ENCODE peak calls at places on chromosomes 12 and 14, in eight cellular contexts. One of them, this sample, is unnamed.
A peak's percentile ranks its signal among the peaks of the same experiment; 100 is the strongest.

GRCh38 chr14:60848066-60848465 is 113.5 kb downstream of the MNAT1 start:
- DNase-seq in bronchial epithelial cell: no peak
- DNase-seq in mammary epithelial cell: no peak
- DNase-seq in breast epithelium: no peak
- DNase-seq in cardiac muscle cell: no peak
- DNase-seq in lung: no peak
- DNase-seq in lower lobe of right lung: no peak
- DNase-seq in stomach: no peak
- DNase-seq in this sample: no peak

GRCh38 chr12:104358353-104359003 is 54.9 kb downstream of the EID3 start:
- DNase-seq in bronchial epithelial cell: peak; percentile 49
- DNase-seq in mammary epithelial cell: peak; percentile 40
- DNase-seq in breast epithelium: no peak
- DNase-seq in cardiac muscle cell: peak; percentile 72
- DNase-seq in lung: peak; percentile 63
- DNase-seq in lower lobe of right lung: peak; percentile 73
- DNase-seq in stomach: peak; percentile 70
- DNase-seq in this sample: peak; percentile 28

GRCh38 chr12:85029456-85029855 is 6.6 kb downstream of the TSPAN19 start:
- DNase-seq in bronchial epithelial cell: peak; percentile 44
- DNase-seq in mammary epithelial cell: peak; percentile 14
- DNase-seq in breast epithelium: no peak
- DNase-seq in cardiac muscle cell: peak; percentile 38
- DNase-seq in lung: no peak
- DNase-seq in lower lobe of right lung: no peak
- DNase-seq in stomach: no peak
- DNase-seq in this sample: no peak

GRCh38 chr12:32939801-32940200 is 43.2 kb upstream of the PKP2 start:
- DNase-seq in bronchial epithelial cell: no peak
- DNase-seq in mammary epithelial cell: no peak
- DNase-seq in breast epithelium: no peak
- DNase-seq in cardiac muscle cell: no peak
- DNase-seq in lung: no peak
- DNase-seq in lower lobe of right lung: no peak
- DNase-seq in stomach: no peak
- DNase-seq in this sample: no peak

GRCh38 chr12:102232446-102232845 is 34.8 kb upstream of the PMCH start:
- DNase-seq in bronchial epithelial cell: no peak
- DNase-seq in mammary epithelial cell: no peak
- DNase-seq in breast epithelium: no peak
- DNase-seq in cardiac muscle cell: peak; percentile 4
- DNase-seq in lung: no peak
- DNase-seq in lower lobe of right lung: no peak
- DNase-seq in stomach: no peak
- DNase-seq in this sample: no peak

GRCh38 chr14:41285193-41285748 is 321.4 kb upstream of the LRFN5 start:
- DNase-seq in bronchial epithelial cell: peak; percentile 12
- DNase-seq in mammary epithelial cell: peak; percentile 7
- DNase-seq in breast epithelium: no peak
- DNase-seq in cardiac muscle cell: peak; percentile 55
- DNase-seq in lung: no peak
- DNase-seq in lower lobe of right lung: no peak
- DNase-seq in stomach: peak; percentile 26
- DNase-seq in this sample: no peak

GRCh38 chr12:117051380-117051779 is 47.8 kb downstream of the TESC start:
- DNase-seq in bronchial epithelial cell: no peak
- DNase-seq in mammary epithelial cell: no peak
- DNase-seq in breast epithelium: no peak
- DNase-seq in cardiac muscle cell: no peak
- DNase-seq in lung: no peak
- DNase-seq in lower lobe of right lung: no peak
- DNase-seq in stomach: no peak
- DNase-seq in this sample: no peak

GRCh38 chr12:103801709-103802585 is 39.1 kb downstream of the NT5DC3 start:
- DNase-seq in bronchial epithelial cell: peak; percentile 92
- DNase-seq in mammary epithelial cell: peak; percentile 100
- DNase-seq in breast epithelium: no peak
- DNase-seq in cardiac muscle cell: peak; percentile 70
- DNase-seq in lung: no peak
- DNase-seq in lower lobe of right lung: no peak
- DNase-seq in stomach: no peak
- DNase-seq in this sample: no peak

GRCh38 chr12:60201891-60202290 is 606.1 kb downstream of the SLC16A7 start:
- DNase-seq in bronchial epithelial cell: no peak
- DNase-seq in mammary epithelial cell: no peak
- DNase-seq in breast epithelium: no peak
- DNase-seq in cardiac muscle cell: peak; percentile 25
- DNase-seq in lung: no peak
- DNase-seq in lower lobe of right lung: no peak
- DNase-seq in stomach: no peak
- DNase-seq in this sample: no peak

GRCh38 chr12:79121486-79121885 is 256.9 kb downstream of the SYT1 start:
- DNase-seq in bronchial epithelial cell: peak; percentile 9
- DNase-seq in mammary epithelial cell: no peak
- DNase-seq in breast epithelium: no peak
- DNase-seq in cardiac muscle cell: peak; percentile 7
- DNase-seq in lung: no peak
- DNase-seq in lower lobe of right lung: no peak
- DNase-seq in stomach: no peak
- DNase-seq in this sample: no peak

DNA sequence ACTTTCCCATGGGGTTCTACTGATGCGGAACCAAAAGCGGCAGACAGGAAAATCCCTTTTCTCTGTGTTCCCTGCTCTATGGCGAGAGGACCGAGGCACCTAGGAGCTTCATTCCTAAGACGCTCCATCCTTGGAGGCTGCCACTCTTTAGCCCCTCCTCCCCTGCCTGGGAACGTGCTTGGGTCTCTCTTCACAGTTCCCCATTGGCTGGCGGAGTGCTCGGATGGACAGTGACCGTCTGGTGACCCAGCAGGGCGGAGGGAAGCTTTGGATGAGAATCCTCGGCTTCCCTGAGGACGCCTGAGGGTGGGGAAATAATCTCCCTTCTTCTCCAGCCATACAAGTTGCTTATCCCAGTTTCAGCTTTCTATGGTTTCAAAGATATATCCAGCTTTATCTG is 37.3 kb downstream of the KCNA5 start:
- DNase-seq in bronchial epithelial cell: no peak
- DNase-seq in mammary epithelial cell: no peak
- DNase-seq in breast epithelium: no peak
- DNase-seq in cardiac muscle cell: peak; percentile 17
- DNase-seq in lung: no peak
- DNase-seq in lower lobe of right lung: no peak
- DNase-seq in stomach: no peak
- DNase-seq in this sample: no peak
- H3K27me3 ChIP-seq in bronchial epithelial cell: no peaks in the 10 kb centered on the region
- H3K27me3 ChIP-seq in mammary epithelial cell: peaks cover 3% of the 10 kb centered on the region
- H3K27me3 ChIP-seq in breast epithelium: peaks cover 3% of the 10 kb centered on the region
- H3K27me3 ChIP-seq in cardiac muscle cell: no peaks in the 10 kb centered on the region
- H3K27me3 ChIP-seq in lung: no peaks in the 10 kb centered on the region
- H3K27me3 ChIP-seq in lower lobe of right lung: peaks cover 8% of the 10 kb centered on the region
- H3K27me3 ChIP-seq in stomach: no peaks in the 10 kb centered on the region
- H3K27me3 ChIP-seq in this sample: no peaks in the 10 kb centered on the region

DNA sequence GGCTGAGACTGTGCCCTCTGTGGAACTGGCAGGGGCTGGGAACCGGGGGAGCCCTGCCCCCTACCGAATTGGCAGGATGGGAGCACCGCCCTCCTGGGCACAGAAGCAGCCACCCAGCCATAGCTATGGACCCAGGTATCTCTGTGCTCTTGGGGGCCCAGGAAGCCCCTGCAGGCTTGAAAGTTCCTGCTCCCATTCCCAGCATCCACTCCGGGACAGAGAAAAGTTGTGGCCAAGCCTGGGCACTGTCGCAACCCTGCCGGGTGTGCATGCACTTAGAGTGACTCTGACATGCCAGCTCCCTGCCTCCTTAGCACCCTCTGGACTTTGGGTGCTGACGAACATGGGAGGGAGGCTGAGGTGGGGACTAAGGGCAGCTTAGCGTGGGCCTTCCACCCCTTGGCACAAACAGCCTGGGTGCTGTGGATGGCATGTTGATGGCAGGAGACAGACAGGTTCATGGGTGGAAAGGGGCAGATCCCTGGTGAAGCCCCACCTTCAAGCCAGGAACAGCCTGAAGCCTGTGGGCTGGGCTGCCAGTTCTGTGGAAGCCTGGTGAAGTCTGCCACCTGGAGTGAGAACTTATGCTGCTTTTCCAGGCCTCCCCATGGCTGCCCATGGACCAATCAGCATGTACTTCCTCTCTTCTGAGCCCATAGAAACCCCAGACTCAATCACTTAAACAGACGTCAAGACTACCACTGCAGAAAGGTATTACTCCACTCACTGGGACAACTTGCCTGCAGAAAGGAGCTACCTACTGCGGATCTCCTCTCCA is 279.0 kb downstream of the ATXN7L3B start:
- DNase-seq in bronchial epithelial cell: no peak
- DNase-seq in mammary epithelial cell: no peak
- DNase-seq in breast epithelium: no peak
- DNase-seq in cardiac muscle cell: no peak
- DNase-seq in lung: no peak
- DNase-seq in lower lobe of right lung: no peak
- DNase-seq in stomach: no peak
- DNase-seq in this sample: no peak
- TF ChIP-seq CTCF in bronchial epithelial cell: no peak
- TF ChIP-seq CTCF in mammary epithelial cell: no peak
- TF ChIP-seq CTCF in breast epithelium: no peak
- TF ChIP-seq CTCF in cardiac muscle cell: no peak
- TF ChIP-seq CTCF in lung: no peak
- TF ChIP-seq CTCF in lower lobe of right lung: no peak
- TF ChIP-seq CTCF in stomach: no peak
- TF ChIP-seq CTCF in this sample: no peak

GRCh38 chr12:13530966-13531365 is 334.4 kb downstream of the EMP1 start:
- DNase-seq in bronchial epithelial cell: no peak
- DNase-seq in mammary epithelial cell: no peak
- DNase-seq in breast epithelium: no peak
- DNase-seq in cardiac muscle cell: no peak
- DNase-seq in lung: no peak
- DNase-seq in lower lobe of right lung: peak; percentile 43
- DNase-seq in stomach: no peak
- DNase-seq in this sample: no peak

GRCh38 chr12:13534645-13535398 is 338.3 kb downstream of the EMP1 start:
- DNase-seq in bronchial epithelial cell: peak; percentile 32
- DNase-seq in mammary epithelial cell: peak; percentile 21
- DNase-seq in breast epithelium: no peak
- DNase-seq in cardiac muscle cell: peak; percentile 74
- DNase-seq in lung: peak; percentile 61
- DNase-seq in lower lobe of right lung: peak; percentile 72
- DNase-seq in stomach: peak; percentile 79
- DNase-seq in this sample: no peak

GRCh38 chr12:13537623-13538022 is 341.1 kb downstream of the EMP1 start:
- DNase-seq in bronchial epithelial cell: no peak
- DNase-seq in mammary epithelial cell: no peak
- DNase-seq in breast epithelium: no peak
- DNase-seq in cardiac muscle cell: no peak
- DNase-seq in lung: no peak
- DNase-seq in lower lobe of right lung: no peak
- DNase-seq in stomach: no peak
- DNase-seq in this sample: no peak

GRCh38 chr12:13536219-13536910 is 339.8 kb downstream of the EMP1 start:
- DNase-seq in bronchial epithelial cell: no peak
- DNase-seq in mammary epithelial cell: no peak
- DNase-seq in breast epithelium: no peak
- DNase-seq in cardiac muscle cell: no peak
- DNase-seq in lung: no peak
- DNase-seq in lower lobe of right lung: no peak
- DNase-seq in stomach: no peak
- DNase-seq in this sample: no peak

DNA sequence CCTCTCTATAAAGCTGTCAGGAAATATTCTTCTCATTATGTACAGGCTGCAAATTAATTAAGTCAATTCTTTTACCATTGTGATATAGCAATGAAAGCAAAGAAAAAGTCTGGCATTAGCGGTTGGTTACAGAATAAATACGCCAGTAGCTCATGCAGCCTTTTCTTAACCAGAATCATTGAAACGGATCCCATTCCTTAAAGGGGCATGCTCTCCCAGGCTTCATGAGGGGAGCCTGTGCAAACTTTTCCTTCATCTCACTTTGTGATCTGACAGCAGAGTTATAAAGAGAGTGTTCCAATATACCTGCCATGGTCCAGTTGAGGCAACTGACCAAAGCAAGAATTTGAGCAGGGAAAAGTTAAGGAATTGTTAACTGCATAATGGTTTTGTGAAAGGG is 337.7 kb downstream of the EMP1 start:
- DNase-seq in bronchial epithelial cell: no peak
- DNase-seq in mammary epithelial cell: no peak
- DNase-seq in breast epithelium: no peak
- DNase-seq in cardiac muscle cell: no peak
- DNase-seq in lung: no peak
- DNase-seq in lower lobe of right lung: no peak
- DNase-seq in stomach: no peak
- DNase-seq in this sample: no peak
- H3K27me3 ChIP-seq in bronchial epithelial cell: no peaks in the 10 kb centered on the region
- H3K27me3 ChIP-seq in mammary epithelial cell: no peaks in the 10 kb centered on the region
- H3K27me3 ChIP-seq in breast epithelium: no peaks in the 10 kb centered on the region
- H3K27me3 ChIP-seq in cardiac muscle cell: no peaks in the 10 kb centered on the region
- H3K27me3 ChIP-seq in lung: no peaks in the 10 kb centered on the region
- H3K27me3 ChIP-seq in lower lobe of right lung: no peaks in the 10 kb centered on the region
- H3K27me3 ChIP-seq in stomach: no peaks in the 10 kb centered on the region
- H3K27me3 ChIP-seq in this sample: no peaks in the 10 kb centered on the region

GRCh38 chr14:95197498-95198010 is 40.2 kb upstream of the DICER1 start:
- DNase-seq in bronchial epithelial cell: peak; percentile 30
- DNase-seq in mammary epithelial cell: no peak
- DNase-seq in breast epithelium: peak; percentile 80
- DNase-seq in cardiac muscle cell: no peak
- DNase-seq in lung: no peak
- DNase-seq in lower lobe of right lung: no peak
- DNase-seq in stomach: peak; percentile 60
- DNase-seq in this sample: no peak

GRCh38 chr14:95198320-95198719 is 41.0 kb upstream of the DICER1 start:
- DNase-seq in bronchial epithelial cell: no peak
- DNase-seq in mammary epithelial cell: no peak
- DNase-seq in breast epithelium: no peak
- DNase-seq in cardiac muscle cell: no peak
- DNase-seq in lung: no peak
- DNase-seq in lower lobe of right lung: no peak
- DNase-seq in stomach: no peak
- DNase-seq in this sample: no peak

GRCh38 chr14:95196826-95197497 is 39.6 kb upstream of the DICER1 start:
- DNase-seq in bronchial epithelial cell: no peak
- DNase-seq in mammary epithelial cell: no peak
- DNase-seq in breast epithelium: no peak
- DNase-seq in cardiac muscle cell: no peak
- DNase-seq in lung: no peak
- DNase-seq in lower lobe of right lung: no peak
- DNase-seq in stomach: no peak
- DNase-seq in this sample: no peak

GRCh38 chr14:95195031-95195430 is 37.7 kb upstream of the DICER1 start:
- DNase-seq in bronchial epithelial cell: no peak
- DNase-seq in mammary epithelial cell: no peak
- DNase-seq in breast epithelium: no peak
- DNase-seq in cardiac muscle cell: no peak
- DNase-seq in lung: no peak
- DNase-seq in lower lobe of right lung: no peak
- DNase-seq in stomach: no peak
- DNase-seq in this sample: no peak

DNA sequence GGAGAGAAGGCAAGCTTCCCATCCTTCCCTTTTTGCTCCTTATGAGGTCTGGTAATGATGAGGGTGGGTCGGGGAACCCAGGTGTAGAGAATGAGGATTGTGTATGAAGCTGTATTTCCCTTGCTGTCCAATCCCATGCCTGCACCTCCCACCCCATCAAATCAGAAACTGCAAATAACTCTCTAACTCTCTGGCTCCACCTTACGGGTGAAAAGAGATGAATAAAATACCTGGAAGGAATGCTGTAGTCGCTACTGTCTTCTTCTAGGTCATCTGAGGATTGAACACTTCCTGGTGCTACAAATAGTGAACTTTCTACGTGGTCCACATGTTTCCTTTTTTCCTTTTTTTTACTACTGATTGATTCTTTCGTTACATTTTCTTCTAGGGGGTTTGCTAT is 38.9 kb upstream of the DICER1 start:
- DNase-seq in bronchial epithelial cell: no peak
- DNase-seq in mammary epithelial cell: no peak
- DNase-seq in breast epithelium: no peak
- DNase-seq in cardiac muscle cell: no peak
- DNase-seq in lung: no peak
- DNase-seq in lower lobe of right lung: no peak
- DNase-seq in stomach: no peak
- DNase-seq in this sample: no peak
- TF ChIP-seq CTCF in bronchial epithelial cell: peak; percentile 14
- TF ChIP-seq CTCF in mammary epithelial cell: no peak
- TF ChIP-seq CTCF in breast epithelium: no peak
- TF ChIP-seq CTCF in cardiac muscle cell: no peak
- TF ChIP-seq CTCF in lung: no peak
- TF ChIP-seq CTCF in lower lobe of right lung: peak; percentile 38
- TF ChIP-seq CTCF in stomach: no peak
- TF ChIP-seq CTCF in this sample: no peak